ENCODE peak calls at places on chromosomes 7 and 10, in nine cellular contexts. Q, E, Y, Z, N, K, R, J and V are unnamed samples.

GRCh38 chr7:81957517-81957916 is 187.7 kb upstream of the HGF start:
- DNase-seq in Z (no peak), Q (no peak), R (no peak), N (no peak), J (no peak), Y (no peak), E (no peak), K (no peak), V (no peak)

GRCh38 chr10:105807930-105808587 is 1167.0 kb downstream of the SORCS3 start:
- DNase-seq in K (no peak), N (no peak), J (no peak), Z (no peak), Q (no peak), Y (no peak), E (no peak), R (no peak), V (no peak)

GRCh38 chr7:113289140-113289740 is 170.9 kb upstream of the SMIM30 start:
- DNase-seq in K (no peak), J (peak; percentile 71), Q (no peak), Y (no peak), R (peak; percentile 31), N (no peak), E (peak; percentile 42), Z (no peak), V (no peak)

GRCh38 chr10:93039721-93040120 is 20.9 kb upstream of the CYP26C1 start:
- DNase-seq in J (peak; percentile 46), K (no peak), E (peak; percentile 64), Y (no peak), Q (no peak), R (no peak), Z (no peak), N (no peak), V (no peak)

GRCh38 chr7:47153571-47153970 is 428.3 kb downstream of the TNS3 start:
- DNase-seq in K (peak; percentile 73), Y (no peak), Z (no peak), J (no peak), E (peak; percentile 68), R (peak; percentile 84), Q (no peak), N (no peak), V (no peak)

GRCh38 chr7:50211306-50212015 is 93.1 kb upstream of the IKZF1 start:
- DNase-seq in J (no peak), K (no peak), R (no peak), E (no peak), Z (no peak), N (no peak), Q (no peak), Y (no peak), V (no peak)

GRCh38 chr10:15814565-15814964 is 45.7 kb downstream of the MINDY3 start:
- DNase-seq in N (no peak), Q (no peak), Y (no peak), K (no peak), J (no peak), R (no peak), Z (no peak), E (no peak), V (no peak)

GRCh38 chr7:49775065-49775948 is 1.9 kb downstream of the VWC2 start:
- DNase-seq in Y (no peak), R (no peak), Z (no peak), K (peak; percentile 35), Q (no peak), N (no peak), E (no peak), J (no peak), V (peak; percentile 57)

GRCh38 chr10:120646738-120647427 is 189.9 kb downstream of the PLPP4 start:
- DNase-seq in Z (no peak), N (no peak), K (no peak), R (no peak), J (no peak), E (no peak), Q (no peak), Y (no peak), V (no peak)

DNA sequence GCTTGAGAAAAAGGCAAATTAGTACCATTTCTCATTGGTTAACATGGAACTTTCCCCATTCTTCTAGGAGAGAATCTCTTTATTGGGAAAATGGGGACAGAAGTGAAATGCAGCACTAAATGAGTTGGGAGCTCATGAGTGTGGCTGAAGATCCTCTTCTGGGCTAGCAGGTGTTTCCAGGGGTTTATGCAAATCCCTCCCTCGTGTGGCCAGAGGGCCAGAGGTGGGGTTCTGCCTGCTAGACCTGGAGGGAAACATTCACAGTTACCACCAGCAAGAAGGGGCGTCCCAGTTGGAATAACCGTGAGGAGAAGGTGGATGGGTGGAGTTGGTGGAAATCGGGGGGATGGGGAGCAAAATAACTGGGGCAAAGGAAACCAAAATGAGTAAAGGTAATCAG is 235.9 kb downstream of the KLF6 start:
- DNase-seq in J (no peak), K (no peak), Q (no peak), R (no peak), E (peak; percentile 18), Z (no peak), N (no peak), Y (no peak), V (no peak)
- TF ChIP-seq CTCF in J (no peak), K (no peak), Q (no peak), R (no peak), E (no peak), Z (no peak), N (no peak), Y (no peak), V (no peak)

GRCh38 chr10:114550756-114551290 is 107.3 kb downstream of the ABLIM1 start:
- DNase-seq in E (peak; percentile 67), R (no peak), Z (no peak), J (peak; percentile 47), Y (no peak), K (no peak), Q (no peak), N (no peak), V (no peak)
- TF ChIP-seq CTCF in E (peak; percentile 93), R (no peak), Z (peak; percentile 54), J (peak; percentile 55), Y (peak; percentile 77), K (peak; percentile 29), Q (peak; percentile 44), N (peak; percentile 42), V (peak; percentile 78)

GRCh38 chr10:30045961-30046360 is 13.4 kb downstream of the JCAD start:
- DNase-seq in J (no peak), N (no peak), Q (no peak), R (no peak), Z (no peak), E (no peak), K (no peak), Y (no peak), V (no peak)

GRCh38 chr10:30046476-30046875 is 12.9 kb downstream of the JCAD start:
- DNase-seq in N (no peak), K (no peak), Y (no peak), J (no peak), E (no peak), R (no peak), Q (no peak), Z (no peak), V (no peak)

GRCh38 chr10:30048768-30049507 is 10.4 kb downstream of the JCAD start:
- DNase-seq in N (no peak), E (peak; percentile 11), Z (no peak), Q (no peak), Y (no peak), R (no peak), K (no peak), J (no peak), V (no peak)

GRCh38 chr10:30047924-30048531 is 11.4 kb downstream of the JCAD start:
- DNase-seq in Q (no peak), R (no peak), N (no peak), Y (no peak), Z (no peak), K (no peak), J (no peak), E (no peak), V (no peak)

GRCh38 chr10:30047430-30047829 is 12.0 kb downstream of the JCAD start:
- DNase-seq in K (no peak), Q (no peak), N (no peak), Y (no peak), R (no peak), J (no peak), Z (no peak), E (no peak), V (no peak)
- TF ChIP-seq CTCF in K (no peak), Q (no peak), N (no peak), Y (no peak), R (no peak), J (no peak), Z (no peak), E (no peak), V (no peak)

DNA sequence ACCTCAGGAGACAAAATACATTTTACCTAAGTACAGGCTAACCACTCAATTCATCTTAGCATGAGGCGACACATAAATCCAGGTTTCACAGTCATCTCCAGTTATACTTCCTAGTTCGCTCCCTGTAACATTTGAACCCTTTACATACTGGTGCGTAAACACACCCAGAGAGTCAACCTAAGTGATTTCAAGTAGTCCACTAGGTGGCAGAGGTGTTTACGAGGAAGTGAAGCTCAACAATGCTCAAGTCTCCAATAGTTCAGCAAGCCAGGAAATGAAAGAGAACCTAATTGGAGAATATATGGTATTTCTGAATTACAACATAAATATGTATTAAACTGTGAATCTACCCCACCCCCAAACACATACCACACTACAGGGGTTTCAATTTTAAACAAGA is 76.3 kb upstream of the ABCB5 start:
- DNase-seq in Y (no peak), Z (no peak), R (no peak), K (no peak), Q (no peak), J (no peak), N (no peak), E (peak; percentile 20), V (no peak)
- TF ChIP-seq CTCF in Y (no peak), Z (no peak), R (no peak), K (peak; percentile 11), Q (no peak), J (no peak), N (peak; percentile 55), E (peak; percentile 61), V (no peak)

GRCh38 chr7:100571829-100572116 is 1.9 kb downstream of the SAP25 start:
- DNase-seq in E (no peak), Y (no peak), J (no peak), R (no peak), K (no peak), Z (no peak), Q (no peak), N (no peak), V (no peak)

GRCh38 chr7:100568936-100569844 is 4.5 kb downstream of the SAP25 start:
- DNase-seq in R (peak; percentile 80), N (no peak), E (peak; percentile 57), K (peak; percentile 85), Y (no peak), Z (peak; percentile 74), J (no peak), Q (peak; percentile 79), V (peak; percentile 70)

GRCh38 chr7:100572949-100573675 is 588 bp downstream of the SAP25 start:
- DNase-seq in Q (no peak), E (no peak), R (no peak), N (no peak), K (no peak), Y (peak; percentile 60), Z (no peak), J (no peak), V (no peak)

GRCh38 chr7:100572281-100572948 is 1.3 kb downstream of the SAP25 start:
- DNase-seq in E (no peak), Q (no peak), J (no peak), N (no peak), K (no peak), R (no peak), Z (no peak), Y (peak; percentile 63), V (no peak)

GRCh38 chr7:100570954-100571828 is 2.5 kb downstream of the SAP25 start:
- DNase-seq in N (no peak), Z (no peak), R (no peak), J (no peak), K (no peak), Y (no peak), E (no peak), Q (no peak), V (no peak)
- TF ChIP-seq CTCF in N (no peak), Z (no peak), R (no peak), J (no peak), K (no peak), Y (no peak), E (no peak), Q (no peak), V (no peak)